ENCODE peak calls at places on chromosomes 16 and 17, in four cellular contexts. F is effector CD4-positive, alpha-beta T cell; J is NCI-H1048; X is stimulated activated naive CD8-positive, alpha-beta T cell treated with anti-CD3 and anti-CD28 coated beads, Interleukin-15, Interleukin-2, amounts not matched to agents 100 U/mL and 50 U/mL, for 24 hours. G is an unnamed sample.

GRCh38 chr17:7803981-7804380 is 30.0 kb upstream of the KDM6B start:
- DNase-seq in F (no peak), J (no peak), X (no peak), G (no peak)

GRCh38 chr17:10036511-10037061 is 131.5 kb upstream of the RCVRN start:
- DNase-seq in F (no peak), J (no peak), X (no peak), G (no peak)

GRCh38 chr16:73390936-73391335 is 343.0 kb upstream of the ZFHX3 start:
- DNase-seq in X (no peak), J (no peak), F (no peak), G (no peak)

GRCh38 chr16:86530251-86531192 is 20.2 kb downstream of the FOXF1 start:
- DNase-seq in F (no peak), X (no peak), J (no peak), G (no peak)

GRCh38 chr17:34146440-34147043 is 108.5 kb upstream of the CCL2 start:
- DNase-seq in X (peak), J (no peak), F (peak), G (peak)

GRCh38 chr17:76872221-76872873 is 4.1 kb downstream of the MGAT5B start:
- DNase-seq in X (peak), J (no peak), F (no peak), G (no peak)

GRCh38 chr17:17729620-17730249 is 48.5 kb downstream of the RAI1 start:
- DNase-seq in F (peak), J (no peak), X (peak), G (peak)

GRCh38 chr17:68381076-68381900 is 76.0 kb downstream of the WIPI1 start:
- DNase-seq in X (peak), F (no peak), J (no peak), G (no peak)

GRCh38 chr17:73343168-73343634 is 31.4 kb upstream of the CDC42EP4 start:
- DNase-seq in X (no peak), F (no peak), J (no peak), G (no peak)

G was measured in activated naive CD8-positive, alpha-beta T cell treated with anti-CD3 and anti-CD28 coated beads for 36 hours.